ENCODE peak calls at places on chromosomes 16 and 17, in four cellular contexts. Q is OCI-LY7, D is pancreas, I is AG09309. X is an unnamed sample.

GRCh38 chr16:69483611-69484010 is 59.2 kb downstream of the CYB5B start:
- DNase-seq in I (no peak), D (no peak), Q (no peak), X (no peak)

GRCh38 chr17:13542612-13543011 is 59.1 kb downstream of the HS3ST3A1 start:
- DNase-seq in D (no peak), I (no peak), Q (no peak), X (no peak)

GRCh38 chr16:55478827-55479559 is at the start of gene MMP2:
- DNase-seq in D (no peak), I (no peak), Q (no peak), X (peak; percentile 62)

GRCh38 chr17:58285422-58285810 is 4.7 kb upstream of the MPO start:
- DNase-seq in Q (no peak), D (no peak), I (no peak), X (no peak)

GRCh38 chr16:70604407-70605283 is 41.7 kb upstream of the IL34 start:
- DNase-seq in Q (no peak), I (no peak), D (peak; percentile 48), X (no peak)

GRCh38 chr16:79257958-79258490 is 342.5 kb downstream of the MAF start:
- DNase-seq in Q (no peak), D (no peak), I (no peak), X (no peak)

GRCh38 chr17:83171661-83172060 is 92.3 kb downstream of the METRNL start:
- DNase-seq in Q (no peak), D (no peak), I (no peak), X (no peak)

GRCh38 chr17:48131216-48131824 is 23.8 kb downstream of the SNX11 start:
- DNase-seq in I (peak; percentile 18), D (no peak), Q (peak; percentile 77), X (peak; percentile 69)

GRCh38 chr17:37706446-37706845 is 38.4 kb downstream of the HNF1B start:
- DNase-seq in I (no peak), Q (no peak), D (no peak), X (no peak)

GRCh38 chr16:930076-930475 is 40.7 kb downstream of the LMF1 start:
- DNase-seq in Q (no peak), I (no peak), D (no peak), X (no peak)

GRCh38 chr16:1167276-1168107 is 14.6 kb downstream of the CACNA1H start:
- DNase-seq in Q (no peak), D (peak; percentile 75), I (no peak), X (peak; percentile 40)

GRCh38 chr16:81640681-81641070 is 138.4 kb upstream of the PLCG2 start:
- DNase-seq in I (no peak), D (no peak), Q (no peak), X (no peak)

GRCh38 chr16:81642107-81642436 is 137.0 kb upstream of the PLCG2 start:
- DNase-seq in Q (no peak), I (no peak), D (no peak), X (no peak)

GRCh38 chr16:81645303-81645702 is 133.8 kb upstream of the PLCG2 start:
- DNase-seq in D (no peak), Q (no peak), I (peak; percentile 67), X (no peak)

GRCh38 chr16:81641403-81642106 is 137.5 kb upstream of the PLCG2 start:
- DNase-seq in Q (no peak), I (no peak), D (no peak), X (no peak)

GRCh38 chr16:81642943-81643342 is 136.1 kb upstream of the PLCG2 start:
- DNase-seq in Q (no peak), D (no peak), I (no peak), X (no peak)
- TF ChIP-seq CTCF in Q (no peak), D (no peak), I (no peak), X (no peak)

GRCh38 chr16:81632392-81633146 is 146.5 kb upstream of the PLCG2 start:
- DNase-seq in I (no peak), D (no peak), Q (no peak), X (no peak)
- TF ChIP-seq CTCF in I (no peak), D (no peak), Q (no peak), X (no peak)

DNA sequence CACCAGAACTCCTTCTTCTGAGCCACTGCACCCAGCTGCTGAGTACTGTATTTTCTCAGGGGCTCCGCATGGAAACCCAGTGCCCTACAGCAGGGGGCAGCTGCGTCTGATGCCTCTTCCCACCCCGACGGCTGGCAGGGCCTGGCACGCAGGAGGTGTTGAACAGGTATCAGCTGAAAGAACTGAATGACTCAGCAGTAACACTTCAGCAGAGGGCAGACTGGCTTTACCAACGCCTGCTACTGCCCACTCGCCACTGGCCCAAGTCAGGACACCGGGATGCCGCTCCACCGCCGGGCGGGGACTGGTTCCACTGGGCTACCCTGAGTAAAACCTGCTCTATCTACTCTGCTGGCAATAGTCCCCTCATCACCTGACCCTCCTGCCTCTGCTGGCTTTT is 100.3 kb upstream of the FA2H start:
- DNase-seq in Q (no peak), I (no peak), D (peak; percentile 63), X (no peak)
- TF ChIP-seq CTCF in Q (no peak), I (no peak), D (no peak), X (no peak)

GRCh38 chr16:66224636-66225035 is 141.9 kb upstream of the CDH5 start:
- DNase-seq in D (no peak), Q (no peak), I (no peak), X (no peak)

GRCh38 chr16:66228791-66229190 is 137.7 kb upstream of the CDH5 start:
- DNase-seq in D (no peak), Q (no peak), I (no peak), X (no peak)

GRCh38 chr16:66225696-66226095 is 140.8 kb upstream of the CDH5 start:
- DNase-seq in I (no peak), D (no peak), Q (no peak), X (no peak)

GRCh38 chr16:66227766-66228530 is 138.5 kb upstream of the CDH5 start:
- DNase-seq in D (no peak), I (no peak), Q (no peak), X (no peak)

DNA sequence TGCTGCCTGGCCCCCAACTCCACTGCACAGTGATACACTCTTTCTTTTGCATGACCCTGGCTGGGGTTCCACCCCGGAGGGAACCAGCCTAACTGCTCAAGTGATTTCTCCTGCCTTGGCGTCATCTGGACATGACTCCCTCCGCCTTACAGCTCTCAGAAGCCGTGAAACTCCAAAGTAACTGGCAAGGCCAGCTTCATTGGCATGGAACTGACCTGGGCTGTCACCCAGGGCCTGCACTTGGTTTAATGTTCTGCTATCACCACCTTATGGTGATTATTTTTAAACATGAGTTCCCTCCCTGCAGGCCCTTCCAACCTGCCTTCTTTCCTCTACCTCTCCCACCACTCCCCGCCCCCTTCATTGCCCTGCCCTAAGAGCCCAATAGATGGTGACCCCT is 139.7 kb upstream of the CDH5 start:
- DNase-seq in I (no peak), D (no peak), Q (no peak), X (no peak)
- TF ChIP-seq CTCF in I (no peak), D (no peak), Q (no peak), X (no peak)

DNA sequence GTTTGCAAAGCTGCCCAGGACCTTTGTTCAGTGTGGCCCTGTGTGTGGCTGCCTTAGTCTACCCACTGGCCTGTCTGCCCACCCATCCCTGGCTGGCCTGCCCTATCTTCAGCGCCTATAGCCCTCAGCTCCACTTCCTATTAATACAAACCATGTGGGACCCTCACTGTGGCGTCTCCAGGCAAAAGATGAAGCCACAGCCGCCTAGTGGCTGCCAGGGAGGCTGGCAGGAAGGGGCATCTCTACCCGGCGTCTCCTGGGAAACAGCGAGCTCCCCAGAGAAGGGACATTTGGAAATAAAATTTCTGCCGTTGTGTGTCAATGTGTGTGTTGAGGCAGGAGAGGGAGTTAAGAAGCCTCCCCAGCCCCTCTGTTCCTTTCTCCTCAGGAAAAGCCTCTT is 31.5 kb downstream of the NEUROD2 start:
- DNase-seq in D (no peak), I (no peak), Q (peak; percentile 27), X (peak; percentile 37)
- TF ChIP-seq CTCF in D (no peak), I (peak; percentile 69), Q (peak; percentile 71), X (peak; percentile 64)

GRCh38 chr17:44919885-44920564 is 4.7 kb upstream of the GFAP start:
- DNase-seq in I (peak; percentile 37), D (peak; percentile 80), Q (peak; percentile 79), X (peak; percentile 60)
- TF ChIP-seq CTCF in I (peak; percentile 86), D (peak; percentile 81), Q (peak; percentile 84), X (peak; percentile 80)